ENCODE peak calls at places on chromosome 2, in four cellular contexts. Q, Y, J and A are unnamed samples.

GRCh38 chr2:234913208-234913626 is 38.6 kb upstream of the SH3BP4 start:
- DNase-seq in Q (no peak), Y (no peak), J (no peak), A (no peak)

GRCh38 chr2:119248311-119248710 is 24.7 kb downstream of the STEAP3 start:
- DNase-seq in Q (no peak), Y (no peak), J (no peak), A (no peak)

GRCh38 chr2:36380624-36381481 is 25.3 kb downstream of the CRIM1 start:
- DNase-seq in Q (no peak), Y (peak), J (no peak), A (no peak)

GRCh38 chr2:196208915-196209314 is 37.5 kb upstream of the STK17B start:
- DNase-seq in Q (no peak), Y (no peak), J (no peak), A (no peak)

GRCh38 chr2:121266543-121267106 is 18.4 kb downstream of the TFCP2L1 start:
- DNase-seq in Q (no peak), Y (no peak), J (no peak), A (no peak)

GRCh38 chr2:20621366-20622295 is 29.3 kb downstream of the HS1BP3 start:
- DNase-seq in Q (no peak), Y (no peak), J (no peak), A (no peak)

GRCh38 chr2:33532146-33532545 is 55.7 kb downstream of the RASGRP3 start:
- DNase-seq in Q (no peak), Y (no peak), J (no peak), A (no peak)

GRCh38 chr2:66346241-66346664 is 88.7 kb upstream of the MEIS1 start:
- DNase-seq in Q (no peak), Y (no peak), J (no peak), A (no peak)

GRCh38 chr2:240174496-240174895 is 34.0 kb upstream of the OTOS start:
- DNase-seq in Q (no peak), Y (no peak), J (no peak), A (no peak)

GRCh38 chr2:13543550-13543949 is 826.8 kb downstream of the TRIB2 start:
- DNase-seq in Q (no peak), Y (no peak), J (no peak), A (no peak)

GRCh38 chr2:228658998-228659397 is 477.5 kb upstream of the SPHKAP start:
- DNase-seq in Q (no peak), Y (no peak), J (no peak), A (no peak)

GRCh38 chr2:240922982-240923537 is 16.9 kb downstream of the CROCC2 start:
- DNase-seq in Q (no peak), Y (no peak), J (no peak), A (no peak)

GRCh38 chr2:72028996-72029395 is 118.7 kb downstream of the CYP26B1 start:
- DNase-seq in Q (no peak), Y (no peak), J (no peak), A (no peak)

GRCh38 chr2:195408196-195408595 is 248.8 kb upstream of the SLC39A10 start:
- DNase-seq in Q (no peak), Y (no peak), J (no peak), A (no peak)

GRCh38 chr2:207311316-207312005 is 145.7 kb upstream of the KLF7 start:
- DNase-seq in Q (peak), Y (peak), J (no peak), A (no peak)

GRCh38 chr2:128502638-128503246 is 184.1 kb upstream of the HS6ST1 start:
- DNase-seq in Q (no peak), Y (no peak), J (no peak), A (no peak)

GRCh38 chr2:134416637-134417036 is 162.8 kb downstream of the MGAT5 start:
- DNase-seq in Q (no peak), Y (no peak), J (no peak), A (no peak)

GRCh38 chr2:8821276-8822217 is 15.9 kb downstream of the KIDINS220 start:
- DNase-seq in Q (no peak), Y (peak), J (no peak), A (no peak)

GRCh38 chr2:182444806-182445205 is 18.0 kb upstream of the PDE1A start:
- DNase-seq in Q (no peak), Y (no peak), J (no peak), A (no peak)

GRCh38 chr2:18154259-18154658 is 275.8 kb downstream of the KCNS3 start:
- DNase-seq in Q (no peak), Y (no peak), J (no peak), A (no peak)

GRCh38 chr2:200741468-200742202 is 70.1 kb upstream of the BZW1 start:
- DNase-seq in Q (no peak), Y (peak), J (no peak), A (no peak)

GRCh38 chr2:156405586-156405985 is 30.6 kb upstream of the GPD2 start:
- DNase-seq in Q (peak), Y (peak), J (no peak), A (no peak)

GRCh38 chr2:190984595-190984994 is 29.4 kb downstream of the STAT1 start:
- DNase-seq in Q (no peak), Y (no peak), J (no peak), A (no peak)

GRCh38 chr2:158125756-158126498 is 24.3 kb downstream of the UPP2 start:
- DNase-seq in Q (no peak), Y (no peak), J (no peak), A (no peak)

GRCh38 chr2:127649684-127650040 is 3.7 kb downstream of the GPR17 start:
- DNase-seq in Q (peak), Y (peak), J (peak), A (peak)

DNA sequence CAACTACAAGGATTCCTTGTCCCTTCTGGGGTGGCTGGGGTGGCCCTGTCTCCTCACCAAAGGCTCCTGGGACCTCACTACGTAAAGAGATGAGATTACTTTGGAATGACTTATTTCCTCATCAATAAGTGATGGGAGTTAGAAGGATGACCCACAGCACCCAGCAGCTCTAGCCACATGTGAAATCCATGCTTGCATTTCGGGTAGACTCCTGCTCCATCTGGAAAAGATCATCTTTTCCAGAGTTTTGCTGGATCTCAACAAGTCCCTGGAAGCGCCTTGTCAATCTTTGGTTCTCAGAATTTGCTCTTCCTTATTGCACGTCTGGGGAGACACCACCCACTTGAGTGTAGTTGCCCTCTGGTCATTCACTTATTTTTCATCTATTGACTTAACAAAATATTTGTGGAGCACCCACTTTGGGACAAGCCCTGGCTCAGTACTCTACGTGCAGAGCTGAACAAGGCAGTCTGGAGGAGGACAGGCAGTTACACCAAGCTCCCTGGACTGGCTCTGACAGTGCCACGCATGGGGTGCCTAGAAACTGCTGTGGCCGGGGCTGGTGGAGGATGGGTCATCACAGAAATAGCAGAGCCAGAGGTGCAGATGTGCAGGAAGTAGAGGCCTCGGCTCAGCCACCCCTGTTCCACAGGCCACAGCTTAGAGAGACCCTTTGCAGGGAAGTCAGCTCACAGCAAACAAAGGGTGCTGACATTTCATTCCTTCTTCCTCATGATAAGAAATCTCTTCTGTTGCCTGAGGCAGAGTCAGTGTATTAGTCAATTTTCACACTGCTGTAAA is 143.4 kb downstream of the SEPTIN10 start:
- DNase-seq in Q (no peak), Y (no peak), J (no peak), A (no peak)
- TF ChIP-seq ATF2 in Q (no peak), Y (no peak), J (no peak), A (no peak)

DNA sequence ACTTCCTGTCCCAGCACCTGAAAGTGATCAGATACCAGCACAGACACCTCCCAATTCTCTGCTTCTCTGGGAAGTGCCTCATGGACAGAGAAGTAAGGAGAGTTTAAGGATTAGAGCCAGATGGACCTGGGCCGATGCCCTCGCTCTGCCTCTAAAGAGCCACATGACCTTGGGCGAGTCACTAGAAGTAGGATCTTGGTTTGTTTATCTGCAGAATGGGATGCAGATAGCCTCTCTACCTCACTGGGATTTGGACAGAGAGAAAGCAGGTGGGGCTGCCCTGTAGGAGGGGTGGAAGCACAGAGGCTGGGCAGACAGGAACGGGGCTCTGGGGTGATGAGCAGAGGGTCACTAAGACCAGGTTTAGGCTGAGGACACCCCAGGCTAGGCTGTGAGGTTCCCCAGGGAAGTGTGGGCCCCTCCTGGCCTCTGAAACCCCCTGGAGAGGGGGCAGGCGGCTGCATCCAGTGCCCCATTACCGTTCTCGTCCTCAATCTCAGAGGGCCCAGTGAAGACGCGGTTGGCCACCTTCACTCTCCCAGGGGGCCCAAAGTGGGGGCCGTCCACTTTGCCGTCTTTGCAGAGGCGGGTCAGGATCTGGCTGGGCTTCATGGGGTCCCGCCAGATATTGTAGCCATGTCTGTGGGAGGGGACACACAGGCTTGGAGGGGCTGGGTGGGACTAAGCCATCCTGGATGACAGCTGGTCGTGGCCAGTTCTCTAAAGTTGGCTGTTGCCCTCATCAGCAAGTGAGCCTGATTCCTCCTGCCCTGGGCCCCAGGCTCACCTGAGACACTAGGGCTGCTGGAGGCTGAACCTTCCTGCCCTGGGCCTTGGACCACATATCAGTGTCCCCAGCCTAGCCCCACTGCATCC is 13.3 kb downstream of the OTOF start:
- DNase-seq in Q (no peak), Y (no peak), J (no peak), A (no peak)
- TF ChIP-seq RFX5 in Q (no peak), Y (no peak), J (no peak), A (no peak)

GRCh38 chr2:239168575-239168974 is 232.2 kb downstream of the HDAC4 start:
- DNase-seq in Q (no peak), Y (no peak), J (no peak), A (no peak)
- TF ChIP-seq ATF2 in Q (no peak), Y (no peak), J (no peak), A (no peak)

DNA sequence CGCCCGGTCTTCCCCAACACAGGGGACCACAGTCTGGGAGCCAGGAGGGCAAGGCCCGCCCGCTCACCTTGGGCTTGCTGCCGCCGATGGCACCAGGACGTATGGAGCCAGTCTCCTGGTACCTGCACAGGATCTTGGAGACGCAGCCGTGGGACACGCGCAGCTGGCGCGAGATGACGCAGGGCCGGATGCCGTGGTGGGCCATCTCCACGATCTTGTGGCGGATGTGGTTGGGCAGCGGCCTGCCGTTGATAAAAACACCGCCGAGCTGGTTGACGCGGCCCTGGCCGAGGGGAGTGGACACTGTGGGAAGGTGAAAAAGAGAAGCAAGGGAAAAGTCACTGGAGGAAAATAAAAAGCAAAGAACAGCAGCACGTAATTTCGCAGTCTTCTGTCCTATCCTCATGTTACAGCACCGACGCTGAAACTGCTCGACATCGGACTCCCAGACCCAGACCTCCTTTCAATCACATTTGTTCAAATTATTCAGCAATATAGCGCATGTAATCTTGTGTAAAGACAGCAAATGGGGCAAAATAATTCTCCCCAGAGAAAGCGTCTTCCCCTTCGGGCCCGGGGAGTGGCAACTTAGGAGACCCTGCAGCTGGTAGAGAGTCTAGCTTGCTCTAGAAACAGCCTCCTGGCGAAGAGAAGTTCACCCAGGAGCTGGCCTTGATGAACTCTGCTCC is 1.7 kb downstream of the PAX3 start:
- DNase-seq in Q (no peak), Y (no peak), J (no peak), A (no peak)
- TF ChIP-seq RFX5 in Q (no peak), Y (no peak), J (no peak), A (no peak)

GRCh38 chr2:54724150-54724559 is 693 bp downstream of the EML6 start:
- DNase-seq in Q (no peak), Y (no peak), J (no peak), A (no peak)
- TF ChIP-seq ATF2 in Q (no peak), Y (no peak), J (no peak), A (no peak)

GRCh38 chr2:43675646-43676321 is 445 bp downstream of the C1GALT1C1L start:
- DNase-seq in Q (no peak), Y (no peak), J (no peak), A (no peak)

DNA sequence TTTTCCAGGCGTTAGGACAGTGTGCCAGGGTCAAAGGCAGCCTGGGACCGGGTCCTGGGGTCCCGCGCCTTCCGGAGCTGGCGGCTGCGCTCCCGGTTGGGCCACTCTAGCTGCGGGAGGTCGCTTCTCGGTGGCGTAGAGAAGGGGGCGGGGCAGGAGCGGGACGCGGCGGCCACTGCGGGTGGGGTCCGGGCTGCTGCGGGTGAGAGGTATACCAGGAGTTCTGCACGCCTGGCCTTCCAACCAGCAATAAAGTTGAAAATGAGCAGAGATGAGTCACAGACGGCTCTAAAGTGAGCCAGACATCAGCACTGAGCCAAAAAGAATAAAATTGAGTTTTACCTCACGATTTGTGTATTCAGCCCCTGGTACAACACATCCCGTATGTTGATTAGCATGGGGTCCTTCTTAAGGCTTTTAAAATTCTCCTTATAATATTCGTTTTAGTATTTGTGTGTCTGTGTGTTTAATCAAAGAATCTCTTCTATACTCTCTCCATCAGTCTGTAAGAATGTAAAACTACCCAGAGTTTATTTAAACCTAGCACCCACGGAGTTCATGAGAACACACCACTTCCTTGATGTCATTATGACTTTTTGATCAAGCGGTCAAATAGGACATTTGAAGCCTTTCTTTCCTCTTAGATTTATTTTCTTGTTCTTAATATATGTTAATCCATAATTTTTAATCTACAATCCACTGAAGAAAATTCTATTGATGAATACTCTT is at the start of gene C1GALT1C1L:
- DNase-seq in Q (peak), Y (peak), J (no peak), A (no peak)
- TF ChIP-seq RFX5 in Q (no peak), Y (no peak), J (no peak), A (no peak)